ENCODE peak calls at places on chromosomes 1 and 21, in six cellular contexts. One of them, this sample, is unnamed.

GRCh38 chr1:115432061-115432460 is 94.0 kb upstream of the NGF start:
- DNase-seq in activated effector memory CD4-positive, alpha-beta T cell treated with anti-CD3 and anti-CD28 coated beads, Interleukin-2, amount 50 U/mL, for 16 hours: no peak
- DNase-seq in IMR-90: peak
- DNase-seq in fibroblast of the aortic adventitia: peak
- DNase-seq in CD8-positive, alpha-beta memory T cell: no peak
- DNase-seq in activated T-cell treated with anti-CD3 and anti-CD28 coated beads, Interleukin-2, amount 50 U/mL, for 4 hours: no peak
- DNase-seq in this sample: no peak

GRCh38 chr1:112402682-112403643 is 6.9 kb downstream of the CTTNBP2NL start:
- DNase-seq in activated effector memory CD4-positive, alpha-beta T cell treated with anti-CD3 and anti-CD28 coated beads, Interleukin-2, amount 50 U/mL, for 16 hours: no peak
- DNase-seq in IMR-90: peak
- DNase-seq in fibroblast of the aortic adventitia: no peak
- DNase-seq in CD8-positive, alpha-beta memory T cell: no peak
- DNase-seq in activated T-cell treated with anti-CD3 and anti-CD28 coated beads, Interleukin-2, amount 50 U/mL, for 4 hours: no peak
- DNase-seq in this sample: no peak

GRCh38 chr1:100463809-100464424 is 74.0 kb upstream of the GPR88 start:
- DNase-seq in activated effector memory CD4-positive, alpha-beta T cell treated with anti-CD3 and anti-CD28 coated beads, Interleukin-2, amount 50 U/mL, for 16 hours: peak
- DNase-seq in IMR-90: peak
- DNase-seq in fibroblast of the aortic adventitia: peak
- DNase-seq in CD8-positive, alpha-beta memory T cell: peak
- DNase-seq in activated T-cell treated with anti-CD3 and anti-CD28 coated beads, Interleukin-2, amount 50 U/mL, for 4 hours: peak
- DNase-seq in this sample: peak

GRCh38 chr21:44990921-44991320 is 51.1 kb downstream of the SLX9 start:
- DNase-seq in activated effector memory CD4-positive, alpha-beta T cell treated with anti-CD3 and anti-CD28 coated beads, Interleukin-2, amount 50 U/mL, for 16 hours: no peak
- DNase-seq in IMR-90: no peak
- DNase-seq in fibroblast of the aortic adventitia: no peak
- DNase-seq in CD8-positive, alpha-beta memory T cell: no peak
- DNase-seq in activated T-cell treated with anti-CD3 and anti-CD28 coated beads, Interleukin-2, amount 50 U/mL, for 4 hours: no peak
- DNase-seq in this sample: no peak

GRCh38 chr1:29465755-29466154 is 229.4 kb downstream of the PTPRU start:
- DNase-seq in activated effector memory CD4-positive, alpha-beta T cell treated with anti-CD3 and anti-CD28 coated beads, Interleukin-2, amount 50 U/mL, for 16 hours: peak
- DNase-seq in IMR-90: peak
- DNase-seq in fibroblast of the aortic adventitia: peak
- DNase-seq in CD8-positive, alpha-beta memory T cell: no peak
- DNase-seq in activated T-cell treated with anti-CD3 and anti-CD28 coated beads, Interleukin-2, amount 50 U/mL, for 4 hours: no peak
- DNase-seq in this sample: no peak

GRCh38 chr1:119646521-119647227 is 1.4 kb downstream of the ZNF697 start:
- DNase-seq in activated effector memory CD4-positive, alpha-beta T cell treated with anti-CD3 and anti-CD28 coated beads, Interleukin-2, amount 50 U/mL, for 16 hours: no peak
- DNase-seq in IMR-90: peak
- DNase-seq in fibroblast of the aortic adventitia: peak
- DNase-seq in CD8-positive, alpha-beta memory T cell: no peak
- DNase-seq in activated T-cell treated with anti-CD3 and anti-CD28 coated beads, Interleukin-2, amount 50 U/mL, for 4 hours: no peak
- DNase-seq in this sample: no peak

GRCh38 chr1:109025691-109026090 is 16.2 kb downstream of the WDR47 start:
- DNase-seq in activated effector memory CD4-positive, alpha-beta T cell treated with anti-CD3 and anti-CD28 coated beads, Interleukin-2, amount 50 U/mL, for 16 hours: no peak
- DNase-seq in IMR-90: peak
- DNase-seq in fibroblast of the aortic adventitia: no peak
- DNase-seq in CD8-positive, alpha-beta memory T cell: no peak
- DNase-seq in activated T-cell treated with anti-CD3 and anti-CD28 coated beads, Interleukin-2, amount 50 U/mL, for 4 hours: no peak
- DNase-seq in this sample: no peak

GRCh38 chr1:98870959-98871903 is 133.4 kb downstream of the PLPPR5 start:
- DNase-seq in activated effector memory CD4-positive, alpha-beta T cell treated with anti-CD3 and anti-CD28 coated beads, Interleukin-2, amount 50 U/mL, for 16 hours: peak
- DNase-seq in IMR-90: no peak
- DNase-seq in fibroblast of the aortic adventitia: no peak
- DNase-seq in CD8-positive, alpha-beta memory T cell: peak
- DNase-seq in activated T-cell treated with anti-CD3 and anti-CD28 coated beads, Interleukin-2, amount 50 U/mL, for 4 hours: peak
- DNase-seq in this sample: peak

GRCh38 chr1:94382163-94382562 is 36.0 kb upstream of the ABCD3 start:
- DNase-seq in activated effector memory CD4-positive, alpha-beta T cell treated with anti-CD3 and anti-CD28 coated beads, Interleukin-2, amount 50 U/mL, for 16 hours: no peak
- DNase-seq in IMR-90: no peak
- DNase-seq in fibroblast of the aortic adventitia: no peak
- DNase-seq in CD8-positive, alpha-beta memory T cell: no peak
- DNase-seq in activated T-cell treated with anti-CD3 and anti-CD28 coated beads, Interleukin-2, amount 50 U/mL, for 4 hours: no peak
- DNase-seq in this sample: no peak

GRCh38 chr1:220666349-220666748 is 23.8 kb upstream of the C1orf115 start:
- DNase-seq in activated effector memory CD4-positive, alpha-beta T cell treated with anti-CD3 and anti-CD28 coated beads, Interleukin-2, amount 50 U/mL, for 16 hours: no peak
- DNase-seq in IMR-90: no peak
- DNase-seq in fibroblast of the aortic adventitia: no peak
- DNase-seq in CD8-positive, alpha-beta memory T cell: no peak
- DNase-seq in activated T-cell treated with anti-CD3 and anti-CD28 coated beads, Interleukin-2, amount 50 U/mL, for 4 hours: no peak
- DNase-seq in this sample: no peak

GRCh38 chr1:39943471-39944290 is 11.3 kb upstream of the MFSD2A start:
- DNase-seq in activated effector memory CD4-positive, alpha-beta T cell treated with anti-CD3 and anti-CD28 coated beads, Interleukin-2, amount 50 U/mL, for 16 hours: no peak
- DNase-seq in IMR-90: no peak
- DNase-seq in fibroblast of the aortic adventitia: no peak
- DNase-seq in CD8-positive, alpha-beta memory T cell: no peak
- DNase-seq in activated T-cell treated with anti-CD3 and anti-CD28 coated beads, Interleukin-2, amount 50 U/mL, for 4 hours: no peak
- DNase-seq in this sample: no peak

GRCh38 chr1:200776949-200777348 is 38.3 kb downstream of the CAMSAP2 start:
- DNase-seq in activated effector memory CD4-positive, alpha-beta T cell treated with anti-CD3 and anti-CD28 coated beads, Interleukin-2, amount 50 U/mL, for 16 hours: no peak
- DNase-seq in IMR-90: peak
- DNase-seq in fibroblast of the aortic adventitia: no peak
- DNase-seq in CD8-positive, alpha-beta memory T cell: no peak
- DNase-seq in activated T-cell treated with anti-CD3 and anti-CD28 coated beads, Interleukin-2, amount 50 U/mL, for 4 hours: no peak
- DNase-seq in this sample: no peak

GRCh38 chr1:165109013-165109412 is 247.5 kb downstream of the LMX1A start:
- DNase-seq in activated effector memory CD4-positive, alpha-beta T cell treated with anti-CD3 and anti-CD28 coated beads, Interleukin-2, amount 50 U/mL, for 16 hours: no peak
- DNase-seq in IMR-90: no peak
- DNase-seq in fibroblast of the aortic adventitia: no peak
- DNase-seq in CD8-positive, alpha-beta memory T cell: no peak
- DNase-seq in activated T-cell treated with anti-CD3 and anti-CD28 coated beads, Interleukin-2, amount 50 U/mL, for 4 hours: no peak
- DNase-seq in this sample: no peak

GRCh38 chr1:116667577-116668105 is at the start of gene IGSF3:
- DNase-seq in activated effector memory CD4-positive, alpha-beta T cell treated with anti-CD3 and anti-CD28 coated beads, Interleukin-2, amount 50 U/mL, for 16 hours: peak
- DNase-seq in IMR-90: peak
- DNase-seq in fibroblast of the aortic adventitia: no peak
- DNase-seq in CD8-positive, alpha-beta memory T cell: peak
- DNase-seq in activated T-cell treated with anti-CD3 and anti-CD28 coated beads, Interleukin-2, amount 50 U/mL, for 4 hours: peak
- DNase-seq in this sample: no peak

This sample was measured in immature natural killer cell.